ENCODE peak calls at places on chromosomes 1 and 21, in five cellular contexts. F is activated CD4-positive, alpha-beta T cell treated with anti-CD3 and anti-CD28 coated beads for 4 hours; S is ELR; N is LoVo; P is renal cortical epithelial cell. Q is an unnamed sample.

GRCh38 chr1:9730096-9730901 is 78.8 kb downstream of the PIK3CD start:
- DNase-seq in S (no peak), N (no peak), F (no peak), P (no peak), Q (no peak)

GRCh38 chr1:42176902-42177519 is 12.5 kb upstream of the GUCA2A start:
- DNase-seq in S (peak), P (peak), F (no peak), N (peak), Q (peak)

GRCh38 chr1:172976222-172977041 is 74.3 kb downstream of the TNFSF18 start:
- DNase-seq in F (no peak), P (peak), N (peak), S (peak), Q (peak)

GRCh38 chr1:235675152-235675890 is 25.7 kb upstream of the GNG4 start:
- DNase-seq in P (no peak), F (no peak), N (peak), S (no peak), Q (no peak)

GRCh38 chr1:4960336-4960735 is 305.9 kb downstream of the AJAP1 start:
- DNase-seq in S (no peak), P (no peak), F (no peak), N (no peak), Q (no peak)

GRCh38 chr1:30090421-30090820 is 633.0 kb downstream of the MATN1 start:
- DNase-seq in P (no peak), S (no peak), F (no peak), N (no peak), Q (no peak)

GRCh38 chr21:17570773-17571172 is 41.9 kb downstream of the BTG3 start:
- DNase-seq in P (no peak), N (no peak), F (no peak), S (no peak), Q (no peak)

GRCh38 chr1:230120289-230120948 is 53.4 kb downstream of the GALNT2 start:
- DNase-seq in S (no peak), P (no peak), F (no peak), N (no peak), Q (no peak)

GRCh38 chr21:30831194-30831765 is 1.7 kb upstream of the KRTAP7-1 start:
- DNase-seq in P (no peak), S (peak), N (no peak), F (no peak), Q (no peak)

GRCh38 chr1:11749203-11749689 is 12.7 kb upstream of the C1orf167 start:
- DNase-seq in N (no peak), P (no peak), F (peak), S (peak), Q (peak)

GRCh38 chr1:15764269-15764764 is 5.7 kb downstream of the FBLIM1 start:
- DNase-seq in S (no peak), P (peak), N (peak), F (no peak), Q (no peak)

GRCh38 chr1:155184835-155185782 is 11.5 kb downstream of the TRIM46 start:
- DNase-seq in F (no peak), P (no peak), S (no peak), N (no peak), Q (no peak)

GRCh38 chr1:4121834-4122512 is 221.9 kb upstream of the C1orf174 start:
- DNase-seq in S (no peak), P (no peak), F (no peak), N (no peak), Q (no peak)

GRCh38 chr1:54854376-54855020 is 32.5 kb downstream of the DHCR24 start:
- DNase-seq in S (no peak), N (no peak), P (no peak), F (no peak), Q (no peak)

GRCh38 chr1:17112076-17112475 is 7.2 kb downstream of the PADI2 start:
- DNase-seq in N (no peak), P (no peak), S (no peak), F (no peak), Q (no peak)

GRCh38 chr1:209629621-209630382 is 22.4 kb downstream of the LAMB3 start:
- DNase-seq in N (no peak), F (no peak), S (no peak), P (no peak), Q (no peak)

GRCh38 chr1:21532992-21533534 is 23.8 kb downstream of the ALPL start:
- DNase-seq in N (no peak), F (no peak), P (no peak), S (no peak), Q (no peak)

GRCh38 chr1:101346419-101346818 is 109.6 kb downstream of the S1PR1 start:
- DNase-seq in S (peak), N (no peak), F (no peak), P (no peak), Q (no peak)

GRCh38 chr1:56672579-56672978 is 27.5 kb downstream of the PRKAA2 start:
- DNase-seq in S (no peak), F (no peak), P (no peak), N (no peak), Q (no peak)

GRCh38 chr1:41322835-41323234 is 38.4 kb upstream of the FOXO6 start:
- DNase-seq in F (peak), P (peak), S (peak), N (peak), Q (peak)

GRCh38 chr1:153597206-153597605 is 15.7 kb downstream of the S100A16 start:
- DNase-seq in N (peak), F (no peak), P (peak), S (peak), Q (no peak)

GRCh38 chr1:168923521-168924136 is 182.9 kb upstream of the ATP1B1 start:
- DNase-seq in S (no peak), P (no peak), N (no peak), F (no peak), Q (no peak)

GRCh38 chr1:186987065-186987464 is 158.3 kb downstream of the PLA2G4A start:
- DNase-seq in F (no peak), N (no peak), P (no peak), S (no peak), Q (no peak)

GRCh38 chr21:39472211-39472610 is 20.4 kb downstream of the SH3BGR start:
- DNase-seq in N (no peak), S (no peak), F (no peak), P (no peak), Q (no peak)

GRCh38 chr1:218521414-218522169 is 176.5 kb downstream of the TGFB2 start:
- DNase-seq in S (peak), F (peak), P (peak), N (peak), Q (peak)

GRCh38 chr1:5836776-5837440 is 155.3 kb downstream of the NPHP4 start:
- DNase-seq in P (no peak), F (no peak), N (no peak), S (no peak), Q (no peak)

GRCh38 chr1:241998950-241999495 is at the start of gene MAP1LC3C:
- DNase-seq in S (no peak), F (no peak), N (no peak), P (peak), Q (no peak)

GRCh38 chr1:247334378-247335133 is 2.9 kb upstream of the ZNF496 start:
- DNase-seq in S (no peak), P (no peak), N (no peak), F (no peak), Q (no peak)

GRCh38 chr1:71269823-71270222 is 189.0 kb upstream of the ZRANB2 start:
- DNase-seq in N (no peak), P (peak), F (no peak), S (no peak), Q (no peak)

GRCh38 chr21:37855568-37856391 is 60.5 kb downstream of the KCNJ6 start:
- DNase-seq in N (no peak), F (no peak), P (peak), S (peak), Q (no peak)

GRCh38 chr1:153775432-153776311 is 465 bp downstream of the SLC27A3 start:
- DNase-seq in N (peak), P (peak), F (peak), S (peak), Q (peak)

GRCh38 chr1:17676387-17677060 is 78.6 kb upstream of the ACTL8 start:
- DNase-seq in F (no peak), S (no peak), N (no peak), P (no peak), Q (no peak)

GRCh38 chr1:226967665-226968064 is 27.6 kb downstream of the COQ8A start:
- DNase-seq in P (peak), F (no peak), N (no peak), S (peak), Q (no peak)

GRCh38 chr1:36466370-36467026 is 2.3 kb upstream of the MRPS15 start:
- DNase-seq in F (no peak), N (no peak), S (no peak), P (no peak), Q (no peak)

Q was measured in HuH-7.5.